ENCODE peak calls at places on chromosomes 3 and 15, in four cellular contexts. K is progenitor cell of endocrine pancreas, O is GM06990, X is upper lobe of right lung. U is an unnamed sample.
A peak's percentile ranks its signal among the peaks of the same experiment; 100 is the strongest.

GRCh38 chr3:128946411-128946810 is 47.5 kb downstream of the CFAP92 start:
- DNase-seq in O (no peak), X (no peak), K (no peak), U (no peak)

GRCh38 chr3:140546649-140547048 is 131.2 kb upstream of the TRIM42 start:
- DNase-seq in O (no peak), K (no peak), X (no peak), U (no peak)

GRCh38 chr3:195238626-195239118 is 32.3 kb downstream of the XXYLT1 start:
- DNase-seq in X (peak; percentile 56), O (no peak), K (no peak), U (no peak)

GRCh38 chr15:42846647-42847046 is 73.9 kb downstream of the TTBK2 start:
- DNase-seq in K (no peak), X (no peak), O (no peak), U (no peak)

GRCh38 chr15:38247336-38247735 is 5.3 kb upstream of the SPRED1 start:
- DNase-seq in X (no peak), K (no peak), O (no peak), U (no peak)

GRCh38 chr3:158809642-158810041 is 7.8 kb downstream of the MFSD1 start:
- DNase-seq in K (no peak), O (no peak), X (no peak), U (no peak)

GRCh38 chr15:100987143-100987542 is 68.0 kb downstream of the LRRK1 start:
- DNase-seq in K (no peak), O (no peak), X (no peak), U (no peak)

GRCh38 chr15:78850352-78850751 is 22.3 kb upstream of the MORF4L1 start:
- DNase-seq in X (no peak), K (no peak), O (no peak), U (no peak)

GRCh38 chr15:22949074-22949547 is 31.1 kb downstream of the CYFIP1 start:
- DNase-seq in X (no peak), O (peak; percentile 59), K (no peak), U (no peak)

GRCh38 chr3:18080198-18080689 is 337.8 kb upstream of the TBC1D5 start:
- DNase-seq in O (no peak), X (no peak), K (no peak), U (no peak)

GRCh38 chr15:68683551-68683950 is 104.8 kb downstream of the CORO2B start:
- DNase-seq in O (no peak), X (no peak), K (no peak), U (no peak)

GRCh38 chr15:64599716-64600115 is 139.3 kb downstream of the ZNF609 start:
- DNase-seq in X (no peak), K (no peak), O (no peak), U (no peak)

GRCh38 chr3:22713936-22714335 is 489.2 kb upstream of the UBE2E2 start:
- DNase-seq in K (no peak), X (no peak), O (no peak), U (no peak)

GRCh38 chr15:26294062-26294689 is 431.0 kb upstream of the ATP10A start:
- DNase-seq in K (no peak), X (no peak), O (no peak), U (no peak)

GRCh38 chr15:93270937-93271472 is 182.0 kb upstream of the RGMA start:
- DNase-seq in O (no peak), K (no peak), X (no peak), U (no peak)

GRCh38 chr15:28903555-28903954 is 17.8 kb downstream of the APBA2 start:
- DNase-seq in O (no peak), X (no peak), K (no peak), U (no peak)

GRCh38 chr3:144275005-144275404 is 303.4 kb downstream of the DIPK2A start:
- DNase-seq in O (no peak), X (no peak), K (no peak), U (no peak)

GRCh38 chr3:155572085-155572484 is 172.8 kb downstream of the PLCH1 start:
- DNase-seq in O (no peak), K (no peak), X (no peak), U (no peak)

DNA sequence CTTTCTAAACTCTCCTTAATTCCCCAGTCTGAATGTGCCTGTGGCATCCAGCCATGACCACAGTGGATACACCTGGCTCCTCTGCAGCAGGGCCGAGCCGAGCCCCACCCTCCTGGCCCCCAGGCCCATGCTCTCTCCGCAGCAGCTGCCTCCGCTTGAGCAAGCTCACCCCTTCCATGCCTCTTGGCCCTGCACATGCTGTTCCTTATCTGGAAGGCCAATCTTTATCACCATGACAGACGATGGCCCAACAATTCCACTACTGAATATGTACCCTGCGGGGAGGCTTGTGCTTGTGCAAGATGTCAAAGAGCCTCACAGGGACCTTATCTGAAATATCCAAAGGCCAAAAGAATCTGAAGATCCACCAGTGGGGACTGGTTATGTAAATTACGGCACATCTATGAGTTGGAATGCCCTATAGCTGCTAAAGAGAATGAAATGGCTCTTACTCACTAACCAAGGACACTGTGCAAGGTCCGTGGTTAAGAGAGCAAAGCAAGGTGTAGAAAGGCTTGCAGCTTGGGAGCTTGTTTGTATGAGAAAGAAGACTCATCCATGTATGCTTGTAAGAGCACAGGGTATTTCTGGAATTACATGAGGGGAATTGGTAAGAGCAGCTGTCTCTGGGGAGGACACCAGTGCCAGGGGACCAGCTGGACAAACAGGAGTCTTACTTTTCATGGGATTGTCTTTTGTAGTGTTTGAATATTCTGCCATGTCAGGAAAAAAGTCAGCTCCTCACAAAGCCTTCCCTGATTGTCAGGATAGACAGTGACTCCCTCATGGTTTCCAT is 55.2 kb downstream of the WNT7A start:
- DNase-seq in O (no peak), K (no peak), X (no peak), U (no peak)
- TF ChIP-seq CTCF in O (no peak), K (no peak), X (no peak), U (no peak)

DNA sequence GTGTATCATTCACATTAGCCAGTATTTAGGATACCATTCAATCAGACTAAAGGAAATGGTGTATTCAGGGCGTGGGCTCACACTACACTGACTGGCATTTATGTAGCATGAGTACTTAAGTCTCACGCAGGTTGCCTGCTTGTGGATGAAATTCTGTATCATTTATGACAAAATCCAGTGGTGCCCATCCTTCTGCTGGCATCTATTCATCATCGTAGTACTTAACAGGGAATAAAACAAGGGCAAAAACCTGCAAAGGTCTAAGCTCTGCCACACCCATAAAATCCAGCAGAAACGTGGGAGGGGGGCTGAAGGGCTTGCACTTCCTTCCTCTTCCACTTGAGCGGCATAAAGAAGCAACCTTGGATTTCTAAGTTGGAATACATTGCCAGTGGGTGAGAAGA is 2.7 kb downstream of the GAP43 start:
- DNase-seq in K (no peak), O (no peak), X (no peak), U (no peak)
- TF ChIP-seq CTCF in K (no peak), O (no peak), X (no peak), U (no peak)

GRCh38 chr3:4732974-4733373 is 239.8 kb downstream of the ITPR1 start:
- DNase-seq in K (no peak), O (no peak), X (no peak), U (no peak)
- TF ChIP-seq CTCF in K (no peak), O (no peak), X (no peak), U (no peak)

GRCh38 chr15:32029409-32029861 is 880 bp upstream of the CHRNA7 start:
- DNase-seq in O (peak; percentile 22), X (no peak), K (peak; percentile 36), U (no peak)
- TF ChIP-seq CTCF in O (peak; percentile 34), X (peak; percentile 27), K (peak; percentile 58), U (no peak)

DNA sequence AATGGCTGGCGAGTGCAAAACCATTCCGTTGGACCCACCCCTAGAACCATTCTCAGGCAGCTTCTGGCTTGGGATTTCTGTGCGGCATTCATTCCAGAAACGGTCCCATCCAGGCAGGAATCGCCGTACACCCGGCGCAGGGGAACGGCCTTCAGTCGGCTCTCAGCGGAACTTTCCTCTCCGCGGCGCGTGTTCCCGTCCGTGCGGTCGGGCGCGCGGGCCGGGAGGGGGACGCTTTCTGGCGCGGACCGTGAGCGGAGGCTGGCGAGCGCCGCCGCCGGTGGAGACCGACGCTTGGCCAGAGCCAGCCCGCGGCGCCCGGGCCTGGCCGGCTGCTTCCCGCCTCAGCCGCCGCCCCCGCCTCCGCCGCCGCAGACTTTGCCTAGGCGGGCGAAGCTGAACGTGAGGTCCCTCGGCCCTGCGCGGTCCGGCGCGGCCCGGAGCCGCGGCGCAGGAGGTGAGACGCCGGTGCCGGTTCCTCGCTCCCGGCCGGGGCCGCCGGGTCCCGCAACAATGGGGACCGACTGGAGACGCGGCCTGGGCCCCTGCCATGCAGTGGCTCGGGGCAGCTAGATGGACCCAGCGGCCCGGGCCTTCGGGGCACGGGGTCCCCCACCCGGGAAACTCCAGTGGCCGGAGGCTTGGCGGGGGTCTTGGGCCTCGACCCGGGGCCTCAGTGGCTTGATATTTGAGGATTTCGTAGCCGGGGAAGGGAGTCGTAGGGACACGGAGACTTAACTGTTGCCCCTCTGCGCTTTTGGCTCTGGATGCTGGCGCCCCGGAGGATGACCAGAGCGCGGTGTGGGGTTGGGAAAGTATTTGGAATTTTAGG is at the start of gene RAD54L2:
- DNase-seq in X (peak; percentile 93), K (peak; percentile 61), O (peak; percentile 88), U (peak; percentile 75)
- TF ChIP-seq CTCF in X (peak; percentile 27), K (peak; percentile 35), O (no peak), U (no peak)

U was measured in natural killer cell.